ENCODE peak calls at places on chromosome 14, in eight cellular contexts. S, F, A, N, L, X, M and D are unnamed samples.

GRCh38 chr14:75711796-75712211 is 50.8 kb downstream of the TTLL5 start:
- DNase-seq in S (no peak), F (peak), A (peak), N (no peak), L (no peak), X (peak), M (peak), D (peak)

GRCh38 chr14:104399432-104400155 is 180.0 kb upstream of the C14orf180 start:
- DNase-seq in S (no peak), F (no peak), A (no peak), N (no peak), L (no peak), X (no peak), M (no peak), D (no peak)

GRCh38 chr14:50887476-50887875 is 15.6 kb downstream of the ABHD12B start:
- DNase-seq in S (no peak), F (no peak), A (no peak), N (no peak), L (no peak), X (no peak), M (no peak), D (no peak)

GRCh38 chr14:24324024-24324423 is 10.8 kb downstream of the ADCY4 start:
- DNase-seq in S (no peak), F (no peak), A (no peak), N (no peak), L (no peak), X (no peak), M (no peak), D (no peak)

GRCh38 chr14:96084796-96085195 is 45.6 kb downstream of the C14orf132 start:
- DNase-seq in S (peak), F (peak), A (no peak), N (no peak), L (no peak), X (no peak), M (no peak), D (no peak)

GRCh38 chr14:74459289-74459946 is 33.4 kb upstream of the SYNDIG1L start:
- DNase-seq in S (peak), F (no peak), A (peak), N (peak), L (no peak), X (peak), M (peak), D (peak)

GRCh38 chr14:72559227-72559626 is 334.7 kb downstream of the DPF3 start:
- DNase-seq in S (no peak), F (no peak), A (no peak), N (no peak), L (no peak), X (no peak), M (no peak), D (no peak)

GRCh38 chr14:71320734-71321555 is 413.7 kb downstream of the PCNX1 start:
- DNase-seq in S (peak), F (peak), A (peak), N (peak), L (no peak), X (no peak), M (peak), D (peak)

GRCh38 chr14:104786726-104787675 is 8.5 kb downstream of the AKT1 start:
- DNase-seq in S (peak), F (no peak), A (no peak), N (no peak), L (no peak), X (no peak), M (no peak), D (no peak)

GRCh38 chr14:79971330-79971729 is 240.0 kb downstream of the DIO2 start:
- DNase-seq in S (no peak), F (no peak), A (no peak), N (no peak), L (no peak), X (peak), M (no peak), D (no peak)

GRCh38 chr14:50320279-50320678 is 8.2 kb downstream of the DMAC2L start:
- DNase-seq in S (no peak), F (no peak), A (peak), N (no peak), L (no peak), X (no peak), M (no peak), D (no peak)

GRCh38 chr14:22865424-22866215 is 5.9 kb upstream of the LRP10 start:
- DNase-seq in S (no peak), F (no peak), A (no peak), N (no peak), L (no peak), X (no peak), M (no peak), D (no peak)

GRCh38 chr14:63076476-63076875 is 31.2 kb upstream of the KCNH5 start:
- DNase-seq in S (no peak), F (no peak), A (no peak), N (no peak), L (no peak), X (no peak), M (no peak), D (no peak)

GRCh38 chr14:23664207-23664885 is 28.2 kb downstream of the DHRS2 start:
- DNase-seq in S (no peak), F (no peak), A (no peak), N (no peak), L (no peak), X (no peak), M (no peak), D (no peak)

GRCh38 chr14:22303589-22304195 is 285.3 kb downstream of the DAD1 start:
- DNase-seq in S (no peak), F (no peak), A (peak), N (no peak), L (no peak), X (no peak), M (no peak), D (no peak)

GRCh38 chr14:42517786-42518530 is 911.3 kb downstream of the LRFN5 start:
- DNase-seq in S (no peak), F (no peak), A (no peak), N (no peak), L (no peak), X (no peak), M (no peak), D (no peak)

GRCh38 chr14:53367631-53368030 is 214.5 kb upstream of the DDHD1 start:
- DNase-seq in S (no peak), F (no peak), A (no peak), N (no peak), L (no peak), X (no peak), M (no peak), D (no peak)

GRCh38 chr14:53865716-53866115 is 90.9 kb downstream of the BMP4 start:
- DNase-seq in S (no peak), F (no peak), A (no peak), N (no peak), L (no peak), X (no peak), M (no peak), D (no peak)

GRCh38 chr14:95452176-95452889 is 64.1 kb downstream of the SYNE3 start:
- DNase-seq in S (no peak), F (no peak), A (no peak), N (no peak), L (no peak), X (no peak), M (peak), D (no peak)

GRCh38 chr14:48792376-48793024 is 793.7 kb downstream of the RPS29 start:
- DNase-seq in S (no peak), F (no peak), A (no peak), N (no peak), L (no peak), X (no peak), M (no peak), D (no peak)

GRCh38 chr14:25484194-25484593 is 434.2 kb upstream of the STXBP6 start:
- DNase-seq in S (no peak), F (no peak), A (no peak), N (no peak), L (no peak), X (no peak), M (no peak), D (no peak)

GRCh38 chr14:53964249-53964648 is 7.6 kb upstream of the BMP4 start:
- DNase-seq in S (no peak), F (no peak), A (no peak), N (no peak), L (no peak), X (no peak), M (no peak), D (no peak)

GRCh38 chr14:51396222-51396815 is 156.3 kb downstream of the TMX1 start:
- DNase-seq in S (peak), F (no peak), A (no peak), N (no peak), L (no peak), X (peak), M (no peak), D (no peak)

GRCh38 chr14:70011098-70011497 is 131.9 kb downstream of the SMOC1 start:
- DNase-seq in S (no peak), F (no peak), A (no peak), N (no peak), L (no peak), X (no peak), M (no peak), D (no peak)

GRCh38 chr14:54650331-54651017 is 83.5 kb downstream of the SAMD4A start:
- DNase-seq in S (no peak), F (no peak), A (no peak), N (no peak), L (no peak), X (no peak), M (peak), D (no peak)

GRCh38 chr14:52640137-52640536 is 55.2 kb downstream of the ERO1A start:
- DNase-seq in S (no peak), F (no peak), A (no peak), N (no peak), L (no peak), X (no peak), M (no peak), D (no peak)

GRCh38 chr14:30960216-30960615 is 65.2 kb upstream of the AP4S1 start:
- DNase-seq in S (no peak), F (no peak), A (no peak), N (no peak), L (no peak), X (no peak), M (no peak), D (no peak)

GRCh38 chr14:67764496-67764895 is 51.9 kb downstream of the ZFYVE26 start:
- DNase-seq in S (no peak), F (no peak), A (no peak), N (no peak), L (no peak), X (no peak), M (no peak), D (no peak)

GRCh38 chr14:79254069-79254775 is 957.1 kb downstream of the DIO2 start:
- DNase-seq in S (no peak), F (no peak), A (no peak), N (no peak), L (no peak), X (no peak), M (no peak), D (no peak)

GRCh38 chr14:54782803-54783659 is 119.6 kb downstream of the GCH1 start:
- DNase-seq in S (no peak), F (peak), A (peak), N (no peak), L (no peak), X (no peak), M (peak), D (no peak)

GRCh38 chr14:20516921-20517320 is 11.6 kb downstream of the RNASE10 start:
- DNase-seq in S (no peak), F (no peak), A (no peak), N (no peak), L (no peak), X (peak), M (peak), D (no peak)

GRCh38 chr14:62894736-62895135 is 150.5 kb downstream of the KCNH5 start:
- DNase-seq in S (no peak), F (no peak), A (no peak), N (no peak), L (no peak), X (no peak), M (no peak), D (no peak)

GRCh38 chr14:62718629-62719028 is 326.6 kb downstream of the KCNH5 start:
- DNase-seq in S (no peak), F (no peak), A (no peak), N (no peak), L (no peak), X (no peak), M (no peak), D (no peak)

GRCh38 chr14:68961781-68962584 is 17.1 kb downstream of the ACTN1 start:
- DNase-seq in S (no peak), F (no peak), A (no peak), N (no peak), L (no peak), X (no peak), M (peak), D (no peak)

GRCh38 chr14:61269321-61270083 is 11.6 kb downstream of the TMEM30B start:
- DNase-seq in S (peak), F (peak), A (peak), N (peak), L (peak), X (no peak), M (peak), D (peak)

GRCh38 chr14:102988054-102988453 is 65.6 kb downstream of the AMN start:
- DNase-seq in S (no peak), F (no peak), A (no peak), N (no peak), L (no peak), X (no peak), M (no peak), D (no peak)
- TF ChIP-seq CTCF in S (no peak), F (no peak), A (no peak), N (no peak), L (no peak), X (no peak), M (no peak), D (no peak)

GRCh38 chr14:37598973-37599526 is 3.6 kb downstream of the TTC6 start:
- DNase-seq in S (no peak), F (no peak), A (no peak), N (no peak), L (no peak), X (no peak), M (no peak), D (no peak)

GRCh38 chr14:37595809-37596595 is 573 bp downstream of the TTC6 start:
- DNase-seq in S (peak), F (peak), A (peak), N (no peak), L (no peak), X (no peak), M (peak), D (peak)

GRCh38 chr14:37598085-37598972 is 2.9 kb downstream of the TTC6 start:
- DNase-seq in S (no peak), F (no peak), A (peak), N (no peak), L (no peak), X (no peak), M (no peak), D (no peak)

GRCh38 chr14:37596790-37597189 is 1.4 kb downstream of the TTC6 start:
- DNase-seq in S (no peak), F (no peak), A (no peak), N (no peak), L (no peak), X (no peak), M (no peak), D (no peak)

DNA sequence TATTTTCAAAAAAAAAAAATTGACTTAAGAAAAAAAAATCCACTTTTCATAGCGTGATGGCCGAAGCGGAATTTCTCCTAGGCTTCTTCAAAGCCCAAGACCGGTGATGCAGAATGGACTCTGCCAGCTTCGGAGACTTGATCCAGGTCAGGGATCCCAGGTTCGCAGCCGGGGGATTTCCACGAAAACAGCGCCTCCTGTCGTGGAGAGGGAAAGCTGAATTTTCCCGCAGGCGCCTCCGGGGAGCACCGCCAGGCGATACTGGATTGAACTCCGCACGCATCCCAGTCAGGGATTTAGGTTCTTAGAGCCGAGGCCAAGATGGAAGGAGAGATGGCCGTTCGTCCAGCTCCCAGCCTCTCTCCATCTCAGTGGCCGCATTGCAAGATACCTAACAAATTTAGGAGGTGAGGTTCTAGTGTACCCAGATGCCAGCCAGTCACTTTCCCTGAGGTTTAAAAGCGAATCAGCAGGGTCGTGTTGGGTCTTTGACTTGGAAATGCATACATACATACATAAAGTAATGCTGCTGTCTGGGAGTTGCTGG is 2.2 kb downstream of the TTC6 start:
- DNase-seq in S (peak), F (no peak), A (peak), N (no peak), L (no peak), X (no peak), M (no peak), D (no peak)
- TF ChIP-seq CTCF in S (peak), F (no peak), A (no peak), N (peak), L (no peak), X (peak), M (no peak), D (peak)

GRCh38 chr14:81625343-81625742 is 91.7 kb upstream of the SEL1L start:
- DNase-seq in S (no peak), F (no peak), A (peak), N (no peak), L (no peak), X (no peak), M (no peak), D (no peak)
- TF ChIP-seq CTCF in S (peak), F (peak), A (no peak), N (peak), L (no peak), X (no peak), M (peak), D (peak)

GRCh38 chr14:102046337-102047278 is 40.2 kb downstream of the HSP90AA1 start:
- DNase-seq in S (peak), F (peak), A (no peak), N (peak), L (no peak), X (no peak), M (peak), D (peak)

GRCh38 chr14:102044566-102044965 is 42.3 kb downstream of the HSP90AA1 start:
- DNase-seq in S (no peak), F (no peak), A (no peak), N (no peak), L (no peak), X (no peak), M (no peak), D (no peak)

GRCh38 chr14:102042699-102043098 is 44.1 kb downstream of the HSP90AA1 start:
- DNase-seq in S (no peak), F (no peak), A (no peak), N (no peak), L (no peak), X (no peak), M (no peak), D (no peak)

GRCh38 chr14:102040153-102040552 is 46.7 kb downstream of the HSP90AA1 start:
- DNase-seq in S (no peak), F (no peak), A (no peak), N (no peak), L (no peak), X (no peak), M (no peak), D (no peak)

DNA sequence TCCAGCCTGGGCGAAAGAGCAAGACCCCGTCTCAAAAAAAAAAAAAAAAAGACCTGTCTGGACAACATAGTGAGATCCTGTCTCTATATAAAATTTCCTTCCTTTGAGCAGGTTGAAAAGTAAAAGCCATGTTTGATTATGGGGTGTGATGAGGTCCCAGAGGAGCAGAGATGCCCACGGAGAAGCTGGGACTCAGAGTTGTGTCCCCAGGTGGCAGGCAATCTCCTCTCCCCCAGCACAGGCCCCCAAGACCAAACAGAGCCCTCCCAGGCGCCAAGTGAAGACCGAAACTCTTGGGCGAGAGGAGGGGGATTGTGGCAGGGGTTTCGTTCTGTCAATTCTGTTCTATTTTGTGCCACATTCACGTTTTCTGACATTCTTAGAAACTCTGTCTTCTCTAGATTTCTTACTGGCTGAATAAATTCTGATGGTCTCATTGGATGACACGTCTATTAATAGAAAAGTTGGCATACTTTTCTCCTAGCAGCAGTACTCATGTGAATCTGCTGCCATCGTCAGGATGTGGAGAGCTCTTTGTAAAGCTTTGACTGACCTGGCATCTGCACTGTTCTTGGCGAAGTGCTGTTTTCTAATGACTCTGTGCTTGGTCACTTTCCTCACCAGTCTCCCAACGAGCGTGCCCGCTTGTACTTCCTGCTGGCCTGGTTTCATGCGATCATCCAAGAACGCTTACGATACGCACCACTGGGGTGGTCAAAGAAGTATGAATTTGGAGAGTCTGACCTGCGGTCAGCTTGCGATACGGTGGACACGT is 43.4 kb downstream of the HSP90AA1 start:
- DNase-seq in S (no peak), F (no peak), A (no peak), N (no peak), L (no peak), X (no peak), M (no peak), D (no peak)
- TF ChIP-seq CTCF in S (no peak), F (no peak), A (no peak), N (no peak), L (no peak), X (no peak), M (no peak), D (no peak)

DNA sequence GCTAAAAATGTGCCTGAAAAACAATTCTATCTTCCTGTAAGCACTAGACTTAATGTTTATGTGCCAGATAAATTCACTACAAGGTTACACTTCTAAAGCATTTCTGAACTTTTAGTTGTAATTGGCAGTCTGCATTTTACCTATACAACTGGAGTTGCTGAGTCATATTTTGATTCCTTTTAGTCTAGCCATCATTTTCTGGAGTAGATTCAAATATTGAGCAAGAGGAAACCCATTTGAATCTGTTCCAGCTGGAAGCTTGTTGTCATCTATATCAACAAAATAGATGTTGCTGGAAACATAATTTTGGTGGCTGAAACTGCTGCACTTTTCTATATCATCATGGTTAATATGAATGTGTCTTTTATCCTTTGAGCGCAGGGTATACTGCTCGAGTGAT is 122.2 kb upstream of the CCDC175 start:
- DNase-seq in S (no peak), F (no peak), A (no peak), N (no peak), L (no peak), X (no peak), M (no peak), D (no peak)
- TF ChIP-seq CTCF in S (no peak), F (no peak), A (no peak), N (no peak), L (no peak), X (no peak), M (no peak), D (no peak)

GRCh38 chr14:93736378-93737014 is 51.8 kb downstream of the PRIMA1 start:
- DNase-seq in S (no peak), F (no peak), A (no peak), N (no peak), L (no peak), X (no peak), M (no peak), D (no peak)
- TF ChIP-seq CTCF in S (peak), F (peak), A (no peak), N (peak), L (no peak), X (no peak), M (no peak), D (peak)